ENCODE peak calls at places on chromosomes 2 and 18, in four cellular contexts. C is NCI-H748 treated with DMSO at 0.1 percent for 48 hours; H is H4; D is activated CD8-positive, alpha-beta T cell treated with anti-CD3 and anti-CD28 coated beads, Interleukin-2, amount 10 ng/mL, durations not matched to agents 7 days and 5 days. K is an unnamed sample.

GRCh38 chr2:96267159-96267971 is 1.3 kb downstream of the CIAO1 start:
- DNase-seq in C (no peak), H (peak), D (peak), K (no peak)

GRCh38 chr18:39611381-39612090 is 2045.9 kb upstream of the CELF4 start:
- DNase-seq in C (no peak), H (no peak), D (no peak), K (no peak)

GRCh38 chr2:219632758-219633101 is 5.3 kb downstream of the SLC4A3 start:
- DNase-seq in C (no peak), H (no peak), D (no peak), K (no peak)

GRCh38 chr2:19835818-19836281 is 65.9 kb downstream of the TTC32 start:
- DNase-seq in C (no peak), H (no peak), D (no peak), K (no peak)

GRCh38 chr18:31508781-31509180 is 10.8 kb downstream of the DSG2 start:
- DNase-seq in C (no peak), H (no peak), D (no peak), K (no peak)

GRCh38 chr2:73297586-73297985 is 4.2 kb upstream of the EGR4 start:
- DNase-seq in C (no peak), H (no peak), D (no peak), K (no peak)

GRCh38 chr2:237441605-237442004 is 27.6 kb upstream of the COL6A3 start:
- DNase-seq in C (no peak), H (no peak), D (no peak), K (no peak)

GRCh38 chr2:95389256-95390119 is 13.0 kb upstream of the FAHD2A start:
- DNase-seq in C (no peak), H (peak), D (peak), K (no peak)

GRCh38 chr18:47777626-47778025 is 152.8 kb downstream of the SMAD2 start:
- DNase-seq in C (no peak), H (no peak), D (no peak), K (no peak)

GRCh38 chr18:79527656-79528055 is 131.9 kb downstream of the NFATC1 start:
- DNase-seq in C (no peak), H (no peak), D (no peak), K (no peak)

GRCh38 chr2:214293593-214293992 is 117.3 kb upstream of the VWC2L start:
- DNase-seq in C (no peak), H (no peak), D (no peak), K (no peak)

GRCh38 chr18:48455555-48456478 is 46.6 kb upstream of the ZBTB7C start:
- DNase-seq in C (no peak), H (peak), D (peak), K (no peak)

GRCh38 chr2:204150695-204151240 is 214.2 kb downstream of the ICOS start:
- DNase-seq in C (no peak), H (no peak), D (no peak), K (no peak)

K was measured in SHP77 treated with DMSO at 0.1 percent for 48 hours.